ENCODE peak calls at places on chromosomes 5 and 9, in four cellular contexts. S is Peyer's patch, K is endodermal cell, O is IMR-90. D is an unnamed sample. For H3K4me1, the result is how much of the 10 kb centered on the place peaks cover.

GRCh38 chr5:35089688-35090314 is 42.1 kb upstream of the AGXT2 start:
- DNase-seq in S (peak), K (peak), O (peak), D (no peak)

GRCh38 chr9:30201024-30201423 is 2183.4 kb upstream of the ACO1 start:
- DNase-seq in S (no peak), K (no peak), O (no peak), D (no peak)

GRCh38 chr9:86968258-86968920 is 21.1 kb upstream of the GAS1 start:
- DNase-seq in S (no peak), K (no peak), O (no peak), D (no peak)

GRCh38 chr5:41402845-41403244 is 107.6 kb downstream of the PLCXD3 start:
- DNase-seq in S (no peak), K (no peak), O (no peak), D (no peak)

GRCh38 chr5:180492226-180492903 is 1.8 kb upstream of the CNOT6 start:
- DNase-seq in S (no peak), K (peak), O (no peak), D (peak)

GRCh38 chr9:86909388-86909787 is 37.9 kb downstream of the GAS1 start:
- DNase-seq in S (no peak), K (no peak), O (peak), D (no peak)

GRCh38 chr5:177294632-177295031 is 8.9 kb downstream of the RAB24 start:
- DNase-seq in S (no peak), K (no peak), O (no peak), D (no peak)

GRCh38 chr9:9949368-9949767 is 663.4 kb downstream of the PTPRD start:
- DNase-seq in S (no peak), K (no peak), O (no peak), D (no peak)

GRCh38 chr5:71731015-71731414 is 11.9 kb downstream of the CARTPT start:
- DNase-seq in S (no peak), K (no peak), O (no peak), D (no peak)

GRCh38 chr5:167982-168660 is 23.2 kb upstream of the LRRC14B start:
- DNase-seq in S (peak), K (no peak), O (peak), D (peak)

GRCh38 chr9:134606951-134607733 is 34.5 kb upstream of the COL5A1 start:
- DNase-seq in S (peak), K (peak), O (no peak), D (no peak)

GRCh38 chr5:5466227-5466626 is 43.8 kb downstream of the ICE1 start:
- DNase-seq in S (no peak), K (no peak), O (no peak), D (no peak)

GRCh38 chr5:21806271-21806670 is 1046.9 kb downstream of the CDH12 start:
- DNase-seq in S (no peak), K (no peak), O (no peak), D (no peak)

GRCh38 chr9:20490246-20490834 is 132.0 kb downstream of the MLLT3 start:
- DNase-seq in S (no peak), K (peak), O (no peak), D (no peak)

GRCh38 chr9:128136816-128137793 is 9.6 kb upstream of the PTGES2 start:
- DNase-seq in S (no peak), K (peak), O (peak), D (no peak)

GRCh38 chr5:96854067-96854466 is 22.2 kb upstream of the ERAP2 start:
- DNase-seq in S (no peak), K (no peak), O (no peak), D (no peak)

GRCh38 chr9:132434875-132435274 is 24.9 kb downstream of the CFAP77 start:
- DNase-seq in S (no peak), K (no peak), O (no peak), D (no peak)

GRCh38 chr5:99061711-99062110 is 132.9 kb upstream of the CHD1 start:
- DNase-seq in S (no peak), K (no peak), O (peak), D (no peak)

GRCh38 chr5:65718576-65719310 is 3.2 kb downstream of the SGTB start:
- DNase-seq in S (no peak), K (no peak), O (no peak), D (no peak)

GRCh38 chr5:168951341-168951740 is 349.6 kb downstream of the SLIT3 start:
- DNase-seq in S (no peak), K (no peak), O (no peak), D (no peak)

GRCh38 chr9:106467113-106467846 is 395.7 kb upstream of the ZNF462 start:
- DNase-seq in S (no peak), K (peak), O (no peak), D (no peak)

GRCh38 chr9:121399883-121400607 is 30.0 kb upstream of the STOM start:
- DNase-seq in S (no peak), K (no peak), O (peak), D (no peak)

GRCh38 chr5:373710-374602 is 52.4 kb downstream of the AHRR start:
- DNase-seq in S (peak), K (peak), O (peak), D (peak)

GRCh38 chr9:114395196-114395595 is 7.4 kb upstream of the AKNA start:
- DNase-seq in S (no peak), K (no peak), O (no peak), D (no peak)
- H3K4me1 ChIP-seq in S (under half), K (under half), O (under half), D (under half)

DNA sequence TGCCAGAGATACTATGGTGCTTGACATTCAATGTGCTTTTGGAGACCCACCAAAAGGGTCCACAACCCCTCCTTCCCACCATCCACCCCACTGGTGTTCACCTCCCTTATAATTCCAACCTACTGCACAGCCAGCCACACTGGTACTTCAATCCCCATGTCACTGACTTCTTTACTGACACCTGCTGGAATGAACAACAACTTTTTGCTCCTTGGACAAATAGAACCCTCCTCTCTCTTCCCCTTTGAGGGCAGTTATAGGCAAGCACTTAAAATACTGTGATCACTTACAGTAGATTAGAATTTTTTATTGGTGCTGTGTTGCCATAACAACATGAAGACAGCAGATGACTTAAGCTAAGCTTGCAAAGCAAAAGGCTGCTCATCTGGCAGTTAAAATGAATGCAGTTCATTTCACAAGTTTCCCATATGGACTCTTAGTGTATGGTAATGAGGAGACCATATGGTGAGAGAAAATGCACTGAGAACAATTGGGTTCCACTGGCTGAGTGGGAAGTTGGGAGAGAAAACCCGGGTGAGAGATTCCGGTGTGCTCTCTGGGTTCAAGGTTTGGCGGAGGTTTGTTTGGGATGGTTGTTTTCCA is 374.4 kb downstream of the EBF1 start:
- DNase-seq in S (no peak), K (no peak), O (no peak), D (no peak)
- TF ChIP-seq CTCF in S (no peak), K (peak), O (no peak), D (no peak)

DNA sequence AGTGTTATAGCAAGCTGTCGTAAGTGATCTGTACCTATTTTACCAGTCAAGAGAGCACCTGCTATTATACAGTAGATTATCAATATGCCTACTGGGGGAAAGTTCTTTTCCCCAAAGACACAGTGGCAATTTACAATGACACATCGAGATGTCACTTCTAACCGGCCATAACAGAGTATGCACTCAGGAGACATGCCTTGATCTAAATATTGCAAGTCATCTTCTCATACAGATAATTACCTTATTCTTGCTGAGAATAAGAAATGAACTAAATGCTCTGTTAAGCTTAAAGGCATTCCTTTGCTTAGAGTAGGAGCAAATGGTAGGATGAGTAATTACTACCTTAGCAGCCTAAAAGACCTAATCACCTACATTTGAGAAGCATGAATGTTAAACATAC is 71.6 kb downstream of the PKD2L2 start:
- DNase-seq in S (no peak), K (no peak), O (no peak), D (no peak)
- H3K27ac ChIP-seq in S (no peak), K (no peak), O (no peak), D (no peak)

GRCh38 chr5:134436523-134437339 is 25.1 kb upstream of the CDKN2AIPNL start:
- DNase-seq in S (peak), K (no peak), O (peak), D (peak)
- H3K4me1 ChIP-seq in S (under half), K (under half), O (under half), D (under half)